ENCODE peak calls at places on chromosome 19, in eight cellular contexts. A is foreskin fibroblast, C is Caco-2, P is GM10248, U is dorsolateral prefrontal cortex, J is endothelial cell, Z is neural crest cell, H is left ventricle myocardium inferior. X is an unnamed sample.

GRCh38 chr19:49930483-49931011 is 1.2 kb upstream of the NUP62 start:
- DNase-seq in A (peak), C (no peak), P (no peak), U (no peak), J (peak), Z (no peak), H (peak), X (no peak)

GRCh38 chr19:12202250-12202649 is 39.4 kb downstream of the ZNF136 start:
- DNase-seq in A (peak), C (peak), P (no peak), U (no peak), J (no peak), Z (no peak), H (peak), X (no peak)

GRCh38 chr19:1221141-1221903 is 15.7 kb downstream of the STK11 start:
- DNase-seq in A (peak), C (peak), P (no peak), U (peak), J (peak), Z (peak), H (peak), X (peak)

GRCh38 chr19:54448037-54448773 is 794 bp upstream of the LENG8 start:
- DNase-seq in A (peak), C (peak), P (no peak), U (peak), J (peak), Z (peak), H (peak), X (peak)

GRCh38 chr19:18218159-18218558 is 8.1 kb downstream of the PDE4C start:
- DNase-seq in A (no peak), C (no peak), P (no peak), U (no peak), J (no peak), Z (no peak), H (no peak), X (no peak)

GRCh38 chr19:3479177-3479818 is 1.0 kb downstream of the SMIM24 start:
- DNase-seq in A (no peak), C (no peak), P (peak), U (no peak), J (no peak), Z (no peak), H (no peak), X (no peak)

GRCh38 chr19:50500060-50500752 is 10.8 kb downstream of the JOSD2 start:
- DNase-seq in A (no peak), C (peak), P (peak), U (no peak), J (no peak), Z (no peak), H (peak), X (no peak)

GRCh38 chr19:46466536-46467199 is 4.7 kb downstream of the PNMA8A start:
- DNase-seq in A (peak), C (no peak), P (peak), U (no peak), J (no peak), Z (no peak), H (peak), X (peak)

GRCh38 chr19:55581828-55582223 is 1.2 kb upstream of the ZNF579 start:
- DNase-seq in A (peak), C (peak), P (no peak), U (no peak), J (no peak), Z (no peak), H (no peak), X (no peak)

GRCh38 chr19:2491130-2491801 is 15.3 kb downstream of the GADD45B start:
- DNase-seq in A (peak), C (no peak), P (no peak), U (no peak), J (no peak), Z (no peak), H (no peak), X (peak)

GRCh38 chr19:50975766-50976165 is 6.4 kb upstream of the KLK6 start:
- DNase-seq in A (no peak), C (peak), P (no peak), U (no peak), J (no peak), Z (no peak), H (no peak), X (no peak)

GRCh38 chr19:29552454-29553280 is 26.9 kb downstream of the VSTM2B start:
- DNase-seq in A (no peak), C (no peak), P (no peak), U (no peak), J (no peak), Z (no peak), H (no peak), X (no peak)

GRCh38 chr19:2422951-2423880 is 4.2 kb downstream of the TIMM13 start:
- DNase-seq in A (no peak), C (no peak), P (no peak), U (no peak), J (no peak), Z (no peak), H (no peak), X (no peak)

GRCh38 chr19:55347442-55348009 is 7.0 kb downstream of the COX6B2 start:
- DNase-seq in A (no peak), C (no peak), P (no peak), U (no peak), J (no peak), Z (no peak), H (no peak), X (no peak)

GRCh38 chr19:9306443-9306842 is 3.2 kb downstream of the ZNF699 start:
- DNase-seq in A (peak), C (no peak), P (no peak), U (no peak), J (no peak), Z (no peak), H (no peak), X (peak)

GRCh38 chr19:39676004-39676403 is 20.3 kb downstream of the LGALS16 start:
- DNase-seq in A (no peak), C (no peak), P (peak), U (no peak), J (no peak), Z (no peak), H (no peak), X (no peak)

GRCh38 chr19:55283548-55284393 is at the start of gene BRSK1:
- DNase-seq in A (peak), C (peak), P (no peak), U (peak), J (peak), Z (peak), H (peak), X (peak)

GRCh38 chr19:30149300-30149699 is 207.3 kb downstream of the URI1 start:
- DNase-seq in A (no peak), C (no peak), P (no peak), U (no peak), J (no peak), Z (no peak), H (no peak), X (no peak)

GRCh38 chr19:10766681-10767201 is 48.9 kb downstream of the DNM2 start:
- DNase-seq in A (peak), C (no peak), P (no peak), U (no peak), J (no peak), Z (no peak), H (peak), X (peak)

GRCh38 chr19:57559008-57559403 is 657 bp downstream of the ZNF550 start:
- DNase-seq in A (peak), C (peak), P (peak), U (peak), J (peak), Z (no peak), H (peak), X (no peak)

GRCh38 chr19:426725-427445 is 17.9 kb upstream of the C2CD4C start:
- DNase-seq in A (peak), C (no peak), P (no peak), U (no peak), J (no peak), Z (no peak), H (no peak), X (no peak)

GRCh38 chr19:30084390-30084819 is 142.4 kb downstream of the URI1 start:
- DNase-seq in A (no peak), C (no peak), P (no peak), U (no peak), J (no peak), Z (no peak), H (no peak), X (no peak)

GRCh38 chr19:5961969-5962945 is 15.7 kb downstream of the RANBP3 start:
- DNase-seq in A (peak), C (peak), P (no peak), U (no peak), J (peak), Z (no peak), H (peak), X (no peak)

GRCh38 chr19:33301011-33301899 is 1.1 kb downstream of the CEBPA start:
- DNase-seq in A (peak), C (no peak), P (no peak), U (peak), J (peak), Z (no peak), H (no peak), X (no peak)

GRCh38 chr19:35942235-35942634 is 6.1 kb downstream of the LRFN3 start:
- DNase-seq in A (no peak), C (no peak), P (no peak), U (no peak), J (no peak), Z (no peak), H (no peak), X (no peak)

GRCh38 chr19:2547721-2548120 is 71.8 kb downstream of the GADD45B start:
- DNase-seq in A (no peak), C (no peak), P (no peak), U (no peak), J (no peak), Z (no peak), H (no peak), X (no peak)

GRCh38 chr19:38850976-38851621 is 1.3 kb upstream of the HNRNPL start:
- DNase-seq in A (peak), C (no peak), P (no peak), U (no peak), J (peak), Z (no peak), H (peak), X (no peak)

GRCh38 chr19:46849610-46850009 is 1.0 kb downstream of the AP2S1 start:
- DNase-seq in A (peak), C (no peak), P (no peak), U (no peak), J (peak), Z (no peak), H (no peak), X (no peak)

GRCh38 chr19:3365447-3366103 is 808 bp upstream of the NFIC start:
- DNase-seq in A (peak), C (no peak), P (no peak), U (peak), J (no peak), Z (no peak), H (peak), X (peak)

GRCh38 chr19:21587117-21587461 is 81.7 kb downstream of the ZNF429 start:
- DNase-seq in A (no peak), C (no peak), P (no peak), U (peak), J (no peak), Z (no peak), H (peak), X (no peak)

GRCh38 chr19:2694196-2694595 is 8.3 kb downstream of the GNG7 start:
- DNase-seq in A (no peak), C (no peak), P (no peak), U (no peak), J (no peak), Z (no peak), H (no peak), X (no peak)

GRCh38 chr19:33306853-33307792 is 4.8 kb upstream of the CEBPA start:
- DNase-seq in A (no peak), C (no peak), P (no peak), U (no peak), J (no peak), Z (no peak), H (no peak), X (no peak)

GRCh38 chr19:47723573-47723923 is 10.3 kb downstream of the EHD2 start:
- DNase-seq in A (peak), C (peak), P (no peak), U (no peak), J (no peak), Z (no peak), H (peak), X (peak)

GRCh38 chr19:5978606-5979552 is 939 bp upstream of the RANBP3 start:
- DNase-seq in A (no peak), C (no peak), P (no peak), U (no peak), J (no peak), Z (no peak), H (no peak), X (no peak)

GRCh38 chr19:46609511-46610412 is 8.6 kb downstream of the CALM3 start:
- DNase-seq in A (no peak), C (no peak), P (peak), U (no peak), J (no peak), Z (no peak), H (peak), X (no peak)

GRCh38 chr19:43658001-43658400 is 12.0 kb downstream of the PLAUR start:
- DNase-seq in A (no peak), C (no peak), P (no peak), U (no peak), J (no peak), Z (no peak), H (no peak), X (no peak)

DNA sequence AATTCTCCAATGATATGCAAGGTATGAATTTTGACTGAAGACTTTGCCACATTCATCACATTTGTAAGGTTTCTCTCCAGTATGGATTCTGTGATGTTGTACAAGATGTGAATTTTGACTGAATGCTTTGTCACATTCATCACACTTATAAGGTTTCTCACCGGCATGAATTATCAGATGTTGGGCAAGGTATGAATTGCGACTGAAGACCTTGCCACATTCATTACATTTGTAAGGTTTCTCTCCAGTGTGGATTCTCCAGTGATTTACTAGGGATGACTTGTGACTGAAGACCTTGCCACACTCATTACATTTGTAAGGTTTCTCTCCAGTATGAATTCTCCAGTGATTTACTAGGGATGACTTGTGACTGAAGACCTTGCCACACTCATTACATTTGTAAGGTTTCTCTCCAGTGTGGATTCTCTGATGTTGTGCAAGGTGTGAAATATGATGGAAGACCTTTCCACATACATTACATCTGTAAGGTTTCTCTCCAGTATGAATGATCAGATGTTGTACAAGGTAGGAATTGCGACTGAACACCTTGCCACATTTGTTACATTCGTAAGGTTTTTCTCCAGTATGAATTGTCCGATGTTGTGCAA is 24.8 kb downstream of the ZNF83 start:
- DNase-seq in A (no peak), C (no peak), P (no peak), U (no peak), J (no peak), Z (no peak), H (no peak), X (no peak)
- TF ChIP-seq CTCF in A (no peak), C (no peak), P (no peak), U (no peak), J (no peak), Z (no peak), H (no peak), X (no peak)

DNA sequence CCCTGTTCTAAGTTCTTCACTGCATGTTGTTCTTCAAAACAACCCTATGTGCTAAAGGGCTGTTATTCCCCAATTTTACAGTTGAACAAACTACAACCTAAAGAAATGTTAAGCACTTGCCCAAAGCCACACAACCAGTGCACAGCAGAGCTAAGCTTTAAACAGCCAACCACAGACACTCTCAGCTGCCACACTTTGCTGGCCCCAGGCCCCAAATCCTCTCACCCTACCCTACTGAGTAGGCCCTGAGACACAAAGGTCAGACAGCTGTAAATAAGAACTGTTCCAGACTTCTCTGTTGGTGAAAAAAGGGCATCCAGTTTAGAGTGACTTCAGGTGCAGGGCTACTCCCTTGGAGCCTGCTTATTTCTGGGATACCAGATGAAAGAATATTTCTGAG is 30.0 kb downstream of the GRIK5 start:
- DNase-seq in A (no peak), C (no peak), P (no peak), U (no peak), J (no peak), Z (no peak), H (no peak), X (no peak)
- TF ChIP-seq CTCF in A (no peak), C (no peak), P (no peak), U (no peak), J (no peak), Z (no peak), H (no peak), X (no peak)

GRCh38 chr19:13526552-13526951 is 20.3 kb upstream of the CACNA1A start:
- DNase-seq in A (peak), C (peak), P (no peak), U (no peak), J (no peak), Z (peak), H (no peak), X (peak)
- TF ChIP-seq CTCF in A (peak), C (no peak), P (no peak), U (no peak), J (peak), Z (peak), H (no peak), X (peak)

GRCh38 chr19:19637523-19638251 is 5.8 kb downstream of the GMIP start:
- DNase-seq in A (no peak), C (no peak), P (no peak), U (no peak), J (no peak), Z (no peak), H (no peak), X (no peak)
- TF ChIP-seq CTCF in A (no peak), C (no peak), P (no peak), U (no peak), J (no peak), Z (no peak), H (no peak), X (peak)

GRCh38 chr19:8150998-8151397 is 1.6 kb upstream of the FBN3 start:
- DNase-seq in A (no peak), C (no peak), P (no peak), U (no peak), J (no peak), Z (no peak), H (no peak), X (no peak)

GRCh38 chr19:8148410-8149231 is 771 bp downstream of the FBN3 start:
- DNase-seq in A (no peak), C (peak), P (no peak), U (no peak), J (peak), Z (peak), H (no peak), X (no peak)

GRCh38 chr19:8148088-8148409 is 1.3 kb downstream of the FBN3 start:
- DNase-seq in A (no peak), C (no peak), P (no peak), U (no peak), J (no peak), Z (no peak), H (no peak), X (no peak)

GRCh38 chr19:8150178-8150865 is 930 bp upstream of the FBN3 start:
- DNase-seq in A (no peak), C (no peak), P (no peak), U (no peak), J (no peak), Z (no peak), H (no peak), X (no peak)

GRCh38 chr19:8149261-8150094 is at the start of gene FBN3:
- DNase-seq in A (no peak), C (peak), P (peak), U (no peak), J (peak), Z (no peak), H (no peak), X (no peak)
- TF ChIP-seq CTCF in A (no peak), C (no peak), P (no peak), U (no peak), J (no peak), Z (no peak), H (no peak), X (no peak)

GRCh38 chr19:53076984-53077383 is 26.2 kb downstream of the ZNF160 start:
- DNase-seq in A (peak), C (peak), P (no peak), U (peak), J (peak), Z (peak), H (peak), X (no peak)
- TF ChIP-seq CTCF in A (peak), C (peak), P (no peak), U (peak), J (peak), Z (peak), H (peak), X (peak)